ENCODE peak calls at places on chromosomes 16 and 17, in four cellular contexts. J is K562, T is GM12878, Y is HepG2. G is an unnamed sample.

GRCh38 chr16:78161023-78161729 is 61.7 kb downstream of the WWOX start:
- DNase-seq in J (no peak), T (no peak), Y (no peak), G (no peak)

GRCh38 chr17:73944366-73944765 is 259.1 kb upstream of the RPL38 start:
- DNase-seq in J (no peak), T (no peak), Y (no peak), G (no peak)

GRCh38 chr16:57039148-57039812 is 49.9 kb downstream of the NLRC5 start:
- DNase-seq in J (no peak), T (peak), Y (no peak), G (no peak)

GRCh38 chr17:57861000-57861736 is 11.3 kb upstream of the MRPS23 start:
- DNase-seq in J (peak), T (no peak), Y (peak), G (peak)

GRCh38 chr17:36825956-36826350 is 111.3 kb upstream of the LHX1 start:
- DNase-seq in J (no peak), T (no peak), Y (no peak), G (no peak)

GRCh38 chr17:38815576-38816193 is 9.4 kb downstream of the CWC25 start:
- DNase-seq in J (peak), T (no peak), Y (no peak), G (no peak)

GRCh38 chr17:57574040-57574513 is 171.0 kb downstream of the CCDC182 start:
- DNase-seq in J (no peak), T (no peak), Y (no peak), G (no peak)

GRCh38 chr17:38550661-38551060 is 55.1 kb downstream of the SRCIN1 start:
- DNase-seq in J (peak), T (no peak), Y (no peak), G (no peak)

GRCh38 chr17:16379654-16380053 is 1.2 kb upstream of the UBB start:
- DNase-seq in J (no peak), T (no peak), Y (peak), G (no peak)

GRCh38 chr16:982152-983043 is 828 bp downstream of the SOX8 start:
- DNase-seq in J (no peak), T (no peak), Y (no peak), G (peak)

GRCh38 chr16:6035161-6035560 is 937.6 kb upstream of the EEF2KMT start:
- DNase-seq in J (no peak), T (no peak), Y (no peak), G (no peak)

GRCh38 chr16:68644715-68645493 is at the start of gene CDH3:
- DNase-seq in J (peak), T (no peak), Y (no peak), G (peak)

GRCh38 chr17:29711588-29712385 is 89.1 kb upstream of the CORO6 start:
- DNase-seq in J (no peak), T (no peak), Y (no peak), G (no peak)

GRCh38 chr17:39231587-39232551 is 6.1 kb upstream of the STAC2 start:
- DNase-seq in J (peak), T (no peak), Y (no peak), G (peak)

GRCh38 chr16:35574454-35575431 is 2115.3 kb downstream of the TP53TG3F start:
- DNase-seq in J (no peak), T (no peak), Y (no peak), G (no peak)

GRCh38 chr17:7894226-7894625 is 5.6 kb downstream of the CHD3 start:
- DNase-seq in J (no peak), T (no peak), Y (no peak), G (no peak)

GRCh38 chr17:63434951-63435571 is 11.0 kb downstream of the CYB561 start:
- DNase-seq in J (no peak), T (no peak), Y (no peak), G (peak)

GRCh38 chr17:33667052-33667509 is 374.0 kb upstream of the ASIC2 start:
- DNase-seq in J (peak), T (peak), Y (no peak), G (no peak)

GRCh38 chr17:27222515-27222914 is 71.4 kb upstream of the WSB1 start:
- DNase-seq in J (no peak), T (no peak), Y (no peak), G (no peak)

GRCh38 chr17:39631403-39631802 is 4.7 kb downstream of the PPP1R1B start:
- DNase-seq in J (no peak), T (no peak), Y (no peak), G (peak)

GRCh38 chr17:77237232-77238008 is 96.7 kb downstream of the SEC14L1 start:
- DNase-seq in J (no peak), T (no peak), Y (no peak), G (no peak)

GRCh38 chr17:57665128-57665527 is 80.0 kb downstream of the CCDC182 start:
- DNase-seq in J (no peak), T (no peak), Y (no peak), G (no peak)

GRCh38 chr17:81340606-81341346 is 45.7 kb upstream of the SLC38A10 start:
- DNase-seq in J (no peak), T (no peak), Y (no peak), G (no peak)

GRCh38 chr16:56749806-56750491 is 20.0 kb downstream of the NUP93 start:
- DNase-seq in J (no peak), T (no peak), Y (no peak), G (no peak)

DNA sequence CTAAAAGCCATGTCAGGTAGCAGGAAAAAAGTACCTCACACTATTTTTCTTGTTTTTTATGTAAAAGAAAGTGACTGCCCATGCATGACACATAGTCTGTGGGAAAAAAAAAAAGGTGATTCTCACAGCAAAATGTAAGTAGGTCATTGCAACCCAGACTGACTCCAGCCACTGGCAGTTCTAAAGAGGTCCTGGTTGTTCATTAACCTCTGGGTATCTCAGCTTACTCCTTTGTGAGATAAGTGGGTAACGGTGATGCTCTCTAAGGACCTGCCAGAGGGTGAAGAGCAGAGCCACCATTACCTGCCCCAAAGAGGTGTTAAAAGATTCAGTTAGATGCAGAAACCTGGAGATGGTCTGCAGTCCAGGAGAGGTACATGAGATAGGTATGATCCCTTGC is 531.9 kb downstream of the GRIN2A start:
- DNase-seq in J (no peak), T (no peak), Y (no peak), G (no peak)
- TF ChIP-seq CREM in J (no peak), T (no peak), Y (no peak), G (no peak)

DNA sequence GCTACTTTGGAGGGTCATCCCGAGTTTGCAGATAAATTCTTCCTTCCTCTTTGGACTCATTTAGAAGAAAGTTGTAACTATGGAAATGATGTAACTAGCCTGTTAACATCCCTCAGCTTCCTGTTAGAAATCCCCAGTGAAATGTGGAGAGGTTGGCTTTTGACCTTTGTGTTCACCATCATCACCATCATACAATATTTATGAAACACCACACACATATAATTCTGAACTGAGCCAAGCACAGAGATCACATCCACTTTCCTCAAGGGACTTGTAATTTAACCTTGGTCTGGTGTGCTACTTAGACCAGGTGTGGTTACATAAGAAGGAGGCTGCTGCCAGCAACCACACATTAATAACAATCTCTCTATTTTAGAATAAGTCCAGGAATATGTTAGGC is 2.5 kb downstream of the CAPNS2 start:
- DNase-seq in J (no peak), T (no peak), Y (no peak), G (no peak)
- TF ChIP-seq CREM in J (no peak), T (no peak), Y (no peak), G (no peak)

GRCh38 chr16:67115649-67116048 is 5.9 kb downstream of the PHAF1 start:
- DNase-seq in J (no peak), T (no peak), Y (no peak), G (no peak)
- TF ChIP-seq CREM in J (no peak), T (no peak), Y (no peak), G (no peak)

GRCh38 chr17:66200685-66201092 is 8.8 kb upstream of the CEP112 start:
- DNase-seq in J (peak), T (no peak), Y (peak), G (peak)
- TF ChIP-seq CREM in J (peak), T (no peak), Y (no peak), G (no peak)

GRCh38 chr17:13003927-13004326 is 13.9 kb downstream of the ELAC2 start:
- DNase-seq in J (no peak), T (no peak), Y (no peak), G (no peak)

GRCh38 chr17:13004336-13004735 is 13.5 kb downstream of the ELAC2 start:
- DNase-seq in J (no peak), T (no peak), Y (no peak), G (no peak)

GRCh38 chr17:13003454-13003851 is 14.4 kb downstream of the ELAC2 start:
- DNase-seq in J (no peak), T (no peak), Y (no peak), G (no peak)

GRCh38 chr17:13001991-13002615 is 15.7 kb downstream of the ELAC2 start:
- DNase-seq in J (no peak), T (no peak), Y (no peak), G (no peak)

GRCh38 chr17:13002761-13003453 is 14.9 kb downstream of the ELAC2 start:
- DNase-seq in J (peak), T (no peak), Y (peak), G (peak)
- TF ChIP-seq CREM in J (no peak), T (no peak), Y (no peak), G (no peak)

GRCh38 chr16:17354121-17354750 is 116.5 kb downstream of the XYLT1 start:
- DNase-seq in J (no peak), T (no peak), Y (no peak), G (no peak)
- TF ChIP-seq CREM in J (no peak), T (no peak), Y (no peak), G (no peak)

GRCh38 chr17:49318438-49318965 is 43.5 kb downstream of the ZNF652 start:
- DNase-seq in J (no peak), T (no peak), Y (no peak), G (no peak)

GRCh38 chr17:49315551-49315951 is 46.5 kb downstream of the ZNF652 start:
- DNase-seq in J (peak), T (peak), Y (peak), G (peak)

GRCh38 chr17:49316889-49317288 is 45.2 kb downstream of the ZNF652 start:
- DNase-seq in J (no peak), T (no peak), Y (no peak), G (no peak)

GRCh38 chr17:49312722-49313121 is 49.3 kb downstream of the ZNF652 start:
- DNase-seq in J (no peak), T (no peak), Y (no peak), G (no peak)

GRCh38 chr17:49315974-49316570 is 46.0 kb downstream of the ZNF652 start:
- DNase-seq in J (no peak), T (no peak), Y (no peak), G (no peak)
- TF ChIP-seq CREM in J (no peak), T (no peak), Y (no peak), G (no peak)

GRCh38 chr17:82528484-82529265 is 9.1 kb downstream of the FOXK2 start:
- DNase-seq in J (no peak), T (no peak), Y (no peak), G (no peak)

GRCh38 chr17:82527893-82528292 is 8.4 kb downstream of the FOXK2 start:
- DNase-seq in J (no peak), T (no peak), Y (no peak), G (no peak)

GRCh38 chr17:82529914-82530300 is 10.4 kb downstream of the FOXK2 start:
- DNase-seq in J (no peak), T (no peak), Y (no peak), G (no peak)

GRCh38 chr17:82524540-82524939 is 5.0 kb downstream of the FOXK2 start:
- DNase-seq in J (no peak), T (no peak), Y (no peak), G (no peak)

DNA sequence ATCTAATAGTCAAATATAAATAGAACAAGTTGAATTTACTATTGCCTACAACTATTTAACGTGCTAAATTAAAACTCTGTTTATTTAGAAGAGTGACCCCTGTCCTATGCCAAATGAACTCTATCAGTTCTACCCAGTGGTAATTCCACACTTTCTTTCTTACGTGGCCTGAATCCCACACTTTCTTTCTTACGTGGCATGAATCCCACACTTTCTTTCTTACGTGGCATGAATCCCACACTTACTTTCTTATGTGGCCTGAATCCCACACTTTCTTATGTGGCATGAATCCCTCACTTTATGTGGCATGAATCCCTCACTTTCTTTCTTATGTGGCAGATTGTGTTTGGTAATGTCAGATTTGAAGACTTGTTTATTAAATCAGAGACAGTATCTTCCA is 6.2 kb downstream of the FOXK2 start:
- DNase-seq in J (no peak), T (no peak), Y (no peak), G (no peak)
- TF ChIP-seq CREM in J (no peak), T (no peak), Y (no peak), G (no peak)